ENCODE peak calls at places on chromosomes 16 and 17, in five cellular contexts. M, Y, S, H and X are unnamed samples.

GRCh38 chr17:40922239-40922638 is 15.2 kb downstream of the KRT23 start:
- DNase-seq in H (no peak), S (no peak), Y (peak), M (peak), X (peak)

GRCh38 chr17:50289268-50289667 is 15.0 kb downstream of the TMEM92 start:
- DNase-seq in M (peak), S (no peak), Y (peak), H (no peak), X (peak)

GRCh38 chr17:37230633-37231032 is 145.2 kb upstream of the C17orf78 start:
- DNase-seq in M (no peak), Y (no peak), H (no peak), S (no peak), X (no peak)

GRCh38 chr16:69338557-69339288 is 641 bp downstream of the COG8 start:
- DNase-seq in H (no peak), Y (no peak), S (peak), M (peak), X (no peak)

GRCh38 chr17:40107266-40107980 is 7.0 kb upstream of the NR1D1 start:
- DNase-seq in S (no peak), Y (peak), H (peak), M (no peak), X (no peak)

GRCh38 chr16:87006021-87006420 is 311.2 kb downstream of the C16orf95 start:
- DNase-seq in M (peak), H (no peak), S (no peak), Y (no peak), X (no peak)

GRCh38 chr17:6525111-6525510 is 31.2 kb downstream of the PITPNM3 start:
- DNase-seq in H (no peak), S (peak), M (peak), Y (no peak), X (no peak)

GRCh38 chr17:1486802-1487695 is 5.4 kb downstream of the MYO1C start:
- DNase-seq in H (peak), S (peak), Y (peak), M (peak), X (peak)

GRCh38 chr16:68350951-68351350 is 40.1 kb downstream of the PRMT7 start:
- DNase-seq in M (no peak), S (peak), Y (no peak), H (no peak), X (no peak)

GRCh38 chr16:85454171-85454883 is 158.8 kb upstream of the GSE1 start:
- DNase-seq in Y (no peak), M (no peak), S (no peak), H (no peak), X (no peak)

GRCh38 chr16:4370151-4370550 is 1.5 kb upstream of the VASN start:
- DNase-seq in Y (no peak), M (peak), S (no peak), H (no peak), X (no peak)

GRCh38 chr16:4372315-4372577 is 598 bp downstream of the VASN start:
- DNase-seq in H (no peak), Y (no peak), M (no peak), S (no peak), X (no peak)

GRCh38 chr16:4372578-4373355 is 1.1 kb downstream of the VASN start:
- DNase-seq in H (peak), S (no peak), Y (peak), M (peak), X (peak)

GRCh38 chr16:4370570-4371480 is 823 bp upstream of the VASN start:
- DNase-seq in Y (peak), H (peak), S (peak), M (peak), X (peak)

GRCh38 chr16:4371481-4372314 is at the start of gene VASN:
- DNase-seq in H (peak), Y (peak), S (peak), M (peak), X (peak)
- H3K4me3 ChIP-seq in H (peak), Y (peak), S (peak), M (peak), X (peak)

GRCh38 chr16:54591816-54592246 is 305.2 kb upstream of the IRX3 start:
- DNase-seq in S (no peak), Y (no peak), H (no peak), M (no peak), X (no peak)
- H3K4me3 ChIP-seq in S (no peak), Y (no peak), H (no peak), M (no peak), X (no peak)

GRCh38 chr17:79183221-79184158 is 108.9 kb downstream of the ENGASE start:
- DNase-seq in Y (no peak), S (no peak), M (no peak), H (no peak), X (peak)
- H3K4me3 ChIP-seq in Y (no peak), S (no peak), M (no peak), H (peak), X (peak)

DNA sequence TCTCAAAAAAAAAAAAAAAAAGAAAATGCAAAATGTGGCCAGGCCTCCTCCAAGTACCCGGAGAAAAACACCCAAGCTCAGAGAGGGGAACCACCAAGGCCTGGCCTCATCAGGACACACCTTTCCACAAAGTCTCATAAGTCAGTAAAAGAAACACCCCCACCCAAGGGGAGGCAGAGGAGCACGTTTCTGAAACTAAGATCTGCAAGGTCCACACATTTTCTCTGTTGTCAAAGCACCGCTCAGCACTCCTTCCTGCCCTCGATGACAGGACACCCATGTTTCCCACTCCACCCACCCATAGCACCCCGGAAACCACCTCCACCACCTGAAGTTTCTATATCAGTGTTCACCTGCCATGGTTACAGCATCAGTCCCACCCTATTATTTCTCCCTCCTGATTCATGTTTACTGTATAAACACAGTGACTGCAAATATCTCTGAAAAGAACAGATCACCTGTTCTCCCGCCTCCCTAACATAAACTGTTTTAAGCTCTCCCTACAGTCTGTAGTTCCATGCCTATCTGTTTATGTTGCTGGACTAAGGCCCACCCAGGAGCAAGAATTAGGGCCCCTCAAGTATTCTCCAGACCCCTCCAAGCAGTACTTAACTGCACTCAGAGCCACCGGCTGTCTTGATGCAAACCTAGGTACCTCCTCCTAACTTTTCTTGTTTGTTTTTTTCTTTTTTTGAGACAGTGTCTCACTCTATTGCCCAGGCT is 2.0 kb downstream of the CORO7 start:
- DNase-seq in M (no peak), S (no peak), Y (no peak), H (no peak), X (no peak)
- H3K4me3 ChIP-seq in M (no peak), S (no peak), Y (no peak), H (peak), X (no peak)

GRCh38 chr16:56916571-56917403 is 15.2 kb upstream of the HERPUD1 start:
- DNase-seq in Y (no peak), S (peak), H (no peak), M (peak), X (no peak)
- H3K4me3 ChIP-seq in Y (no peak), S (no peak), H (no peak), M (no peak), X (no peak)

GRCh38 chr16:30941600-30942420 is 7.1 kb upstream of the ORAI3 start:
- DNase-seq in M (peak), H (peak), S (peak), Y (peak), X (peak)
- H3K4me3 ChIP-seq in M (no peak), H (no peak), S (no peak), Y (no peak), X (no peak)

GRCh38 chr16:75305364-75306101 is 54.1 kb upstream of the BCAR1 start:
- DNase-seq in H (peak), M (peak), S (peak), Y (peak), X (peak)
- H3K4me3 ChIP-seq in H (peak), M (no peak), S (no peak), Y (no peak), X (peak)

DNA sequence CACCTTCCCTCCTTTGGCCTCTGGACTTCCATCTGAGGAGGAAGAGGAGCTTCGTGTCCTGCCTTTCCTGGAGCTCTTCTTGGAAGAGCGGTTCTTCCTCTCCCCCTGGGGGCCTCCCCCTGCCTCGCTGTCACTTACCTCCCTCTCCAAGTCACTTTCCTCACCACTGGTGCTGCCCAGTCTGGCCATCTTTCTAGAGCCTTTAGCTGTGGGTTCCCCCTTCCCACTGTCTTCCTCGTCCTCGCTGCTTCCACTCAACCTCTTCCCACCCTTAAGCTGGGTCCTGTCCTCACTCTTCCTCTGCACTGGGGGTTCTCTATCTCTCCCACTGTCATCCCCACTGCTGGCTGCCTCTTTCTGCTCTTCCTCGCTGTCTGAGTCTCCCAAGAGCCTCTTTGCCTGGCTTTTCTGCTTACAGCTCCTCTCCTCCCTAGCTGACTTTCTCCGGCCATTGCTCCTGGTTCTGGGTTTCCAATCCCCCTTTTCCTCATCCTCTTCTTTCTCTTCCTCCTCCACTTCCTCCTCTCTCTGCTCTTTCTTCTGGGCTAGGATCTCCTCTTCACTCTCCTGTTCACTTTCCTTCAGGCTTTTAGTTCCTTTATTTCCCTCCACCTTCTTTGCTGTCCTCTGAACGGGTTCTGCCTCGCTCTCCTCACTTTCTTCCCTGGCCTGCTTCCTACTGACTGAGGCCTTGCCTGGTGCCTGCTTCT is 1.4 kb downstream of the HIRIP3 start:
- DNase-seq in H (no peak), Y (no peak), M (no peak), S (no peak), X (no peak)
- H3K4me3 ChIP-seq in H (peak), Y (no peak), M (peak), S (no peak), X (peak)